ENCODE peak calls at places on chromosomes 2 and 18, in five cellular contexts. One of them, this sample, is unnamed.

GRCh38 chr18:7593194-7593819 is 26.2 kb downstream of the PTPRM start:
- DNase-seq in RCC 7860: no peak
- DNase-seq in neural crest cell: no peak
- DNase-seq in hypothalamus: no peak
- DNase-seq in stimulated activated effector memory CD8-positive, alpha-beta T cell treated with anti-CD3 and anti-CD28 coated beads, Interleukin-12 subunit alpha, Interleukin-12 subunit beta, amount 100 ng/mL, for 72 hours: no peak
- DNase-seq in this sample: no peak

GRCh38 chr2:23596316-23596885 is 211.4 kb downstream of the KLHL29 start:
- DNase-seq in RCC 7860: no peak
- DNase-seq in neural crest cell: no peak
- DNase-seq in stimulated activated effector memory CD8-positive, alpha-beta T cell treated with anti-CD3 and anti-CD28 coated beads, Interleukin-12 subunit alpha, Interleukin-12 subunit beta, amount 100 ng/mL, for 72 hours: no peak
- DNase-seq in hypothalamus: no peak
- DNase-seq in this sample: no peak

GRCh38 chr2:210617732-210618330 is 61.4 kb downstream of the CPS1 start:
- DNase-seq in neural crest cell: peak
- DNase-seq in stimulated activated effector memory CD8-positive, alpha-beta T cell treated with anti-CD3 and anti-CD28 coated beads, Interleukin-12 subunit alpha, Interleukin-12 subunit beta, amount 100 ng/mL, for 72 hours: no peak
- DNase-seq in hypothalamus: peak
- DNase-seq in RCC 7860: peak
- DNase-seq in this sample: peak

GRCh38 chr2:212330263-212330662 is 208.3 kb downstream of the ERBB4 start:
- DNase-seq in hypothalamus: peak
- DNase-seq in RCC 7860: no peak
- DNase-seq in neural crest cell: no peak
- DNase-seq in stimulated activated effector memory CD8-positive, alpha-beta T cell treated with anti-CD3 and anti-CD28 coated beads, Interleukin-12 subunit alpha, Interleukin-12 subunit beta, amount 100 ng/mL, for 72 hours: no peak
- DNase-seq in this sample: no peak

GRCh38 chr18:46013484-46014189 is 46.5 kb upstream of the EPG5 start:
- DNase-seq in hypothalamus: no peak
- DNase-seq in neural crest cell: no peak
- DNase-seq in stimulated activated effector memory CD8-positive, alpha-beta T cell treated with anti-CD3 and anti-CD28 coated beads, Interleukin-12 subunit alpha, Interleukin-12 subunit beta, amount 100 ng/mL, for 72 hours: no peak
- DNase-seq in RCC 7860: no peak
- DNase-seq in this sample: no peak

GRCh38 chr2:128526455-128526976 is 207.8 kb upstream of the HS6ST1 start:
- DNase-seq in RCC 7860: no peak
- DNase-seq in stimulated activated effector memory CD8-positive, alpha-beta T cell treated with anti-CD3 and anti-CD28 coated beads, Interleukin-12 subunit alpha, Interleukin-12 subunit beta, amount 100 ng/mL, for 72 hours: no peak
- DNase-seq in hypothalamus: no peak
- DNase-seq in neural crest cell: no peak
- DNase-seq in this sample: no peak

GRCh38 chr2:222318026-222318711 is 19.4 kb upstream of the PAX3 start:
- DNase-seq in RCC 7860: peak
- DNase-seq in hypothalamus: no peak
- DNase-seq in neural crest cell: peak
- DNase-seq in stimulated activated effector memory CD8-positive, alpha-beta T cell treated with anti-CD3 and anti-CD28 coated beads, Interleukin-12 subunit alpha, Interleukin-12 subunit beta, amount 100 ng/mL, for 72 hours: no peak
- DNase-seq in this sample: peak

GRCh38 chr2:140654565-140654964 is 1476.3 kb downstream of the LRP1B start:
- DNase-seq in stimulated activated effector memory CD8-positive, alpha-beta T cell treated with anti-CD3 and anti-CD28 coated beads, Interleukin-12 subunit alpha, Interleukin-12 subunit beta, amount 100 ng/mL, for 72 hours: no peak
- DNase-seq in RCC 7860: no peak
- DNase-seq in neural crest cell: no peak
- DNase-seq in hypothalamus: no peak
- DNase-seq in this sample: no peak

GRCh38 chr2:64786343-64787018 is 132.8 kb upstream of the SERTAD2 start:
- DNase-seq in neural crest cell: no peak
- DNase-seq in stimulated activated effector memory CD8-positive, alpha-beta T cell treated with anti-CD3 and anti-CD28 coated beads, Interleukin-12 subunit alpha, Interleukin-12 subunit beta, amount 100 ng/mL, for 72 hours: no peak
- DNase-seq in RCC 7860: no peak
- DNase-seq in hypothalamus: no peak
- DNase-seq in this sample: no peak

GRCh38 chr2:140658766-140659165 is 1472.0 kb downstream of the LRP1B start:
- DNase-seq in neural crest cell: no peak
- DNase-seq in RCC 7860: no peak
- DNase-seq in hypothalamus: no peak
- DNase-seq in stimulated activated effector memory CD8-positive, alpha-beta T cell treated with anti-CD3 and anti-CD28 coated beads, Interleukin-12 subunit alpha, Interleukin-12 subunit beta, amount 100 ng/mL, for 72 hours: no peak
- DNase-seq in this sample: no peak

GRCh38 chr2:173652311-173652710 is 297.6 kb downstream of the CDCA7 start:
- DNase-seq in RCC 7860: peak
- DNase-seq in stimulated activated effector memory CD8-positive, alpha-beta T cell treated with anti-CD3 and anti-CD28 coated beads, Interleukin-12 subunit alpha, Interleukin-12 subunit beta, amount 100 ng/mL, for 72 hours: no peak
- DNase-seq in neural crest cell: no peak
- DNase-seq in hypothalamus: no peak
- DNase-seq in this sample: no peak

GRCh38 chr18:48060346-48060745 is 129.9 kb upstream of the SMAD2 start:
- DNase-seq in RCC 7860: no peak
- DNase-seq in neural crest cell: no peak
- DNase-seq in hypothalamus: no peak
- DNase-seq in stimulated activated effector memory CD8-positive, alpha-beta T cell treated with anti-CD3 and anti-CD28 coated beads, Interleukin-12 subunit alpha, Interleukin-12 subunit beta, amount 100 ng/mL, for 72 hours: no peak
- DNase-seq in this sample: no peak

GRCh38 chr18:54020971-54021370 is 203.5 kb downstream of the MBD2 start:
- DNase-seq in neural crest cell: no peak
- DNase-seq in RCC 7860: no peak
- DNase-seq in hypothalamus: no peak
- DNase-seq in stimulated activated effector memory CD8-positive, alpha-beta T cell treated with anti-CD3 and anti-CD28 coated beads, Interleukin-12 subunit alpha, Interleukin-12 subunit beta, amount 100 ng/mL, for 72 hours: no peak
- DNase-seq in this sample: no peak

GRCh38 chr2:196487426-196487825 is 152.1 kb upstream of the CCDC150 start:
- DNase-seq in stimulated activated effector memory CD8-positive, alpha-beta T cell treated with anti-CD3 and anti-CD28 coated beads, Interleukin-12 subunit alpha, Interleukin-12 subunit beta, amount 100 ng/mL, for 72 hours: no peak
- DNase-seq in hypothalamus: no peak
- DNase-seq in RCC 7860: no peak
- DNase-seq in neural crest cell: no peak
- DNase-seq in this sample: no peak

GRCh38 chr2:134206573-134206972 is 47.3 kb upstream of the MGAT5 start:
- DNase-seq in RCC 7860: peak
- DNase-seq in stimulated activated effector memory CD8-positive, alpha-beta T cell treated with anti-CD3 and anti-CD28 coated beads, Interleukin-12 subunit alpha, Interleukin-12 subunit beta, amount 100 ng/mL, for 72 hours: no peak
- DNase-seq in neural crest cell: no peak
- DNase-seq in hypothalamus: no peak
- DNase-seq in this sample: no peak

GRCh38 chr2:119818792-119819191 is 59.1 kb downstream of the PTPN4 start:
- DNase-seq in hypothalamus: no peak
- DNase-seq in stimulated activated effector memory CD8-positive, alpha-beta T cell treated with anti-CD3 and anti-CD28 coated beads, Interleukin-12 subunit alpha, Interleukin-12 subunit beta, amount 100 ng/mL, for 72 hours: no peak
- DNase-seq in neural crest cell: no peak
- DNase-seq in RCC 7860: no peak
- DNase-seq in this sample: no peak

GRCh38 chr2:39228413-39229209 is 15.2 kb downstream of the CDKL4 start:
- DNase-seq in neural crest cell: no peak
- DNase-seq in hypothalamus: no peak
- DNase-seq in RCC 7860: no peak
- DNase-seq in stimulated activated effector memory CD8-positive, alpha-beta T cell treated with anti-CD3 and anti-CD28 coated beads, Interleukin-12 subunit alpha, Interleukin-12 subunit beta, amount 100 ng/mL, for 72 hours: peak
- DNase-seq in this sample: no peak

GRCh38 chr2:167729911-167730310 is 517.5 kb downstream of the STK39 start:
- DNase-seq in RCC 7860: no peak
- DNase-seq in hypothalamus: no peak
- DNase-seq in neural crest cell: no peak
- DNase-seq in stimulated activated effector memory CD8-positive, alpha-beta T cell treated with anti-CD3 and anti-CD28 coated beads, Interleukin-12 subunit alpha, Interleukin-12 subunit beta, amount 100 ng/mL, for 72 hours: no peak
- DNase-seq in this sample: no peak

GRCh38 chr2:29744976-29745375 is 176.4 kb downstream of the ALK start:
- DNase-seq in neural crest cell: no peak
- DNase-seq in hypothalamus: no peak
- DNase-seq in stimulated activated effector memory CD8-positive, alpha-beta T cell treated with anti-CD3 and anti-CD28 coated beads, Interleukin-12 subunit alpha, Interleukin-12 subunit beta, amount 100 ng/mL, for 72 hours: no peak
- DNase-seq in RCC 7860: no peak
- DNase-seq in this sample: no peak